ENCODE peak calls at places on chromosomes 11 and 22, in five cellular contexts. M, E, N, S and B are unnamed samples.

GRCh38 chr11:108008656-108009496 is at the start of gene CUL5:
- DNase-seq in N (peak), M (peak), E (peak), S (peak), B (peak)

GRCh38 chr22:28799125-28799833 is 1.1 kb downstream of the XBP1 start:
- DNase-seq in E (peak), S (no peak), N (peak), M (no peak), B (no peak)

GRCh38 chr22:24137595-24137994 is 43.7 kb upstream of the SUSD2 start:
- DNase-seq in M (no peak), E (no peak), S (no peak), N (peak), B (peak)

GRCh38 chr11:112612283-112612849 is 348.9 kb upstream of the NCAM1 start:
- DNase-seq in S (no peak), M (no peak), E (peak), N (no peak), B (no peak)

GRCh38 chr22:36191106-36191836 is 10.3 kb downstream of the APOL4 start:
- DNase-seq in N (peak), E (no peak), M (peak), S (peak), B (no peak)

GRCh38 chr11:106286881-106287504 is 209.5 kb downstream of the AASDHPPT start:
- DNase-seq in E (no peak), N (no peak), S (no peak), M (no peak), B (no peak)

GRCh38 chr11:71112454-71112853 is 139.9 kb downstream of the SHANK2 start:
- DNase-seq in M (no peak), S (no peak), E (no peak), N (no peak), B (no peak)

GRCh38 chr11:23751280-23751679 is 745.6 kb upstream of the LUZP2 start:
- DNase-seq in M (no peak), N (no peak), S (no peak), E (no peak), B (no peak)

GRCh38 chr11:117828641-117829368 is 4.3 kb upstream of the FXYD2 start:
- DNase-seq in M (no peak), S (no peak), E (peak), N (peak), B (no peak)

GRCh38 chr11:110469101-110469500 is 39.4 kb downstream of the FDX1 start:
- DNase-seq in M (no peak), S (no peak), N (no peak), E (no peak), B (no peak)

GRCh38 chr11:92399702-92400101 is 175.1 kb downstream of the FAT3 start:
- DNase-seq in E (no peak), S (no peak), M (no peak), N (no peak), B (no peak)

GRCh38 chr22:38756631-38757463 is 1.0 kb upstream of the SUN2 start:
- DNase-seq in N (no peak), S (no peak), E (no peak), M (no peak), B (no peak)

GRCh38 chr22:39534591-39535301 is 2.2 kb upstream of the RPS19BP1 start:
- DNase-seq in E (peak), N (peak), M (peak), S (peak), B (no peak)

GRCh38 chr11:3340025-3340424 is 38.9 kb downstream of the ZNF195 start:
- DNase-seq in S (no peak), N (peak), M (no peak), E (no peak), B (no peak)

GRCh38 chr11:116851631-116852030 is 14.2 kb upstream of the APOA1 start:
- DNase-seq in M (no peak), S (no peak), N (no peak), E (no peak), B (no peak)

GRCh38 chr22:38879961-38880360 is 7.9 kb upstream of the CBX6 start:
- DNase-seq in M (no peak), E (no peak), N (no peak), S (no peak), B (no peak)

GRCh38 chr11:1936072-1936780 is 10.9 kb upstream of the MRPL23 start:
- DNase-seq in S (no peak), N (no peak), E (no peak), M (no peak), B (no peak)

GRCh38 chr11:37712246-37712645 is 1114.2 kb upstream of the RAG2 start:
- DNase-seq in S (no peak), E (no peak), M (no peak), N (peak), B (no peak)

GRCh38 chr11:112961146-112961668 is at the start of gene NCAM1:
- DNase-seq in S (peak), M (peak), N (peak), E (peak), B (no peak)

GRCh38 chr11:44094260-44094868 is 1.1 kb upstream of the EXT2 start:
- DNase-seq in N (peak), E (peak), M (peak), S (peak), B (peak)

GRCh38 chr11:1168256-1168655 is 10.5 kb downstream of the MUC5AC start:
- DNase-seq in M (no peak), E (no peak), N (no peak), S (no peak), B (no peak)

GRCh38 chr11:2693851-2694261 is 5.9 kb downstream of the KCNQ1OT1 start:
- DNase-seq in M (no peak), E (no peak), S (no peak), N (no peak), B (peak)

GRCh38 chr11:45850446-45850845 is 3.2 kb downstream of the CRY2 start:
- DNase-seq in N (peak), M (no peak), S (no peak), E (no peak), B (no peak)

GRCh38 chr11:7892059-7892699 is 38.9 kb downstream of the OR10A6 start:
- DNase-seq in E (no peak), M (no peak), N (peak), S (no peak), B (no peak)